ENCODE peak calls at places on chromosomes 3 and 15, in nine cellular contexts. One of them, this sample, is unnamed.

GRCh38 chr3:33385423-33385822 is 54.8 kb downstream of the UBP1 start:
- DNase-seq in body of pancreas: no peak
- DNase-seq in stomach: no peak
- DNase-seq in heart left ventricle: no peak
- DNase-seq in IMR-90: peak
- DNase-seq in sigmoid colon: no peak
- DNase-seq in uterus: no peak
- DNase-seq in H54: no peak
- DNase-seq in prostate gland: no peak
- DNase-seq in this sample: peak

GRCh38 chr15:42031211-42031915 is 10.5 kb upstream of the PLA2G4E start:
- DNase-seq in body of pancreas: no peak
- DNase-seq in stomach: no peak
- DNase-seq in heart left ventricle: no peak
- DNase-seq in IMR-90: no peak
- DNase-seq in sigmoid colon: no peak
- DNase-seq in uterus: no peak
- DNase-seq in H54: no peak
- DNase-seq in prostate gland: peak
- DNase-seq in this sample: no peak

GRCh38 chr15:69973102-69973714 is 124.5 kb downstream of the TLE3 start:
- DNase-seq in body of pancreas: peak
- DNase-seq in stomach: no peak
- DNase-seq in heart left ventricle: no peak
- DNase-seq in IMR-90: peak
- DNase-seq in sigmoid colon: no peak
- DNase-seq in uterus: no peak
- DNase-seq in H54: no peak
- DNase-seq in prostate gland: no peak
- DNase-seq in this sample: peak

GRCh38 chr3:139629033-139629432 is 48.7 kb downstream of the NMNAT3 start:
- DNase-seq in body of pancreas: peak
- DNase-seq in stomach: no peak
- DNase-seq in heart left ventricle: no peak
- DNase-seq in IMR-90: peak
- DNase-seq in sigmoid colon: no peak
- DNase-seq in uterus: no peak
- DNase-seq in H54: peak
- DNase-seq in prostate gland: no peak
- DNase-seq in this sample: peak

GRCh38 chr3:194141415-194142155 is 5.6 kb downstream of the HES1 start:
- DNase-seq in body of pancreas: peak
- DNase-seq in stomach: peak
- DNase-seq in heart left ventricle: peak
- DNase-seq in IMR-90: peak
- DNase-seq in sigmoid colon: peak
- DNase-seq in uterus: peak
- DNase-seq in H54: peak
- DNase-seq in prostate gland: peak
- DNase-seq in this sample: peak

GRCh38 chr15:74866090-74866489 is 7.1 kb downstream of the SCAMP2 start:
- DNase-seq in body of pancreas: no peak
- DNase-seq in stomach: no peak
- DNase-seq in heart left ventricle: no peak
- DNase-seq in IMR-90: peak
- DNase-seq in sigmoid colon: no peak
- DNase-seq in uterus: no peak
- DNase-seq in H54: peak
- DNase-seq in prostate gland: no peak
- DNase-seq in this sample: no peak

GRCh38 chr3:124570232-124570631 is 160.0 kb upstream of the UMPS start:
- DNase-seq in body of pancreas: no peak
- DNase-seq in stomach: no peak
- DNase-seq in heart left ventricle: no peak
- DNase-seq in IMR-90: no peak
- DNase-seq in sigmoid colon: no peak
- DNase-seq in uterus: no peak
- DNase-seq in H54: no peak
- DNase-seq in prostate gland: no peak
- DNase-seq in this sample: no peak

GRCh38 chr3:27097171-27097570 is 272.0 kb downstream of the NEK10 start:
- DNase-seq in body of pancreas: no peak
- DNase-seq in stomach: no peak
- DNase-seq in heart left ventricle: no peak
- DNase-seq in IMR-90: no peak
- DNase-seq in sigmoid colon: no peak
- DNase-seq in uterus: no peak
- DNase-seq in H54: no peak
- DNase-seq in prostate gland: no peak
- DNase-seq in this sample: no peak

GRCh38 chr15:94523873-94524272 is 292.5 kb downstream of the MCTP2 start:
- DNase-seq in body of pancreas: no peak
- DNase-seq in stomach: no peak
- DNase-seq in heart left ventricle: no peak
- DNase-seq in IMR-90: no peak
- DNase-seq in sigmoid colon: no peak
- DNase-seq in uterus: no peak
- DNase-seq in H54: no peak
- DNase-seq in prostate gland: no peak
- DNase-seq in this sample: no peak

GRCh38 chr3:9168230-9168629 is 81.2 kb downstream of the SRGAP3 start:
- DNase-seq in body of pancreas: no peak
- DNase-seq in stomach: no peak
- DNase-seq in heart left ventricle: no peak
- DNase-seq in IMR-90: no peak
- DNase-seq in sigmoid colon: no peak
- DNase-seq in uterus: no peak
- DNase-seq in H54: no peak
- DNase-seq in prostate gland: no peak
- DNase-seq in this sample: no peak

GRCh38 chr3:141421639-141422319 is 53.5 kb downstream of the ZBTB38 start:
- DNase-seq in body of pancreas: no peak
- DNase-seq in stomach: no peak
- DNase-seq in heart left ventricle: no peak
- DNase-seq in IMR-90: peak
- DNase-seq in sigmoid colon: no peak
- DNase-seq in uterus: no peak
- DNase-seq in H54: no peak
- DNase-seq in prostate gland: no peak
- DNase-seq in this sample: no peak

GRCh38 chr3:111069974-111070751 is 1.5 kb upstream of the NECTIN3 start:
- DNase-seq in body of pancreas: peak
- DNase-seq in stomach: no peak
- DNase-seq in heart left ventricle: peak
- DNase-seq in IMR-90: peak
- DNase-seq in sigmoid colon: no peak
- DNase-seq in uterus: peak
- DNase-seq in H54: peak
- DNase-seq in prostate gland: peak
- DNase-seq in this sample: peak

GRCh38 chr3:56611364-56611763 is 54.4 kb downstream of the CCDC66 start:
- DNase-seq in body of pancreas: no peak
- DNase-seq in stomach: no peak
- DNase-seq in heart left ventricle: no peak
- DNase-seq in IMR-90: no peak
- DNase-seq in sigmoid colon: no peak
- DNase-seq in uterus: no peak
- DNase-seq in H54: no peak
- DNase-seq in prostate gland: no peak
- DNase-seq in this sample: no peak

GRCh38 chr3:4850928-4851265 is 128.3 kb upstream of the BHLHE40 start:
- DNase-seq in body of pancreas: no peak
- DNase-seq in stomach: no peak
- DNase-seq in heart left ventricle: no peak
- DNase-seq in IMR-90: no peak
- DNase-seq in sigmoid colon: no peak
- DNase-seq in uterus: no peak
- DNase-seq in H54: no peak
- DNase-seq in prostate gland: no peak
- DNase-seq in this sample: no peak

GRCh38 chr15:76799760-76800159 is 105.4 kb downstream of the SCAPER start:
- DNase-seq in body of pancreas: no peak
- DNase-seq in stomach: no peak
- DNase-seq in heart left ventricle: no peak
- DNase-seq in IMR-90: peak
- DNase-seq in sigmoid colon: no peak
- DNase-seq in uterus: no peak
- DNase-seq in H54: peak
- DNase-seq in prostate gland: no peak
- DNase-seq in this sample: no peak

GRCh38 chr3:16604887-16605602 is at the start of gene DAZL:
- DNase-seq in body of pancreas: no peak
- DNase-seq in stomach: no peak
- DNase-seq in heart left ventricle: no peak
- DNase-seq in IMR-90: no peak
- DNase-seq in sigmoid colon: no peak
- DNase-seq in uterus: no peak
- DNase-seq in H54: no peak
- DNase-seq in prostate gland: no peak
- DNase-seq in this sample: no peak

GRCh38 chr3:63976166-63976861 is 47.0 kb downstream of the PSMD6 start:
- DNase-seq in body of pancreas: no peak
- DNase-seq in stomach: no peak
- DNase-seq in heart left ventricle: no peak
- DNase-seq in IMR-90: peak
- DNase-seq in sigmoid colon: no peak
- DNase-seq in uterus: no peak
- DNase-seq in H54: peak
- DNase-seq in prostate gland: no peak
- DNase-seq in this sample: no peak

GRCh38 chr15:22838292-22839042 is at the start of gene NIPA2:
- DNase-seq in body of pancreas: peak
- DNase-seq in stomach: peak
- DNase-seq in heart left ventricle: peak
- DNase-seq in IMR-90: peak
- DNase-seq in sigmoid colon: peak
- DNase-seq in uterus: peak
- DNase-seq in H54: peak
- DNase-seq in prostate gland: peak
- DNase-seq in this sample: peak
- TF ChIP-seq POLR2A in body of pancreas: peak
- TF ChIP-seq POLR2A in stomach: peak
- TF ChIP-seq POLR2A in heart left ventricle: peak
- TF ChIP-seq POLR2A in IMR-90: peak
- TF ChIP-seq POLR2A in sigmoid colon: peak
- TF ChIP-seq POLR2A in uterus: peak
- TF ChIP-seq POLR2A in H54: peak
- TF ChIP-seq POLR2A in prostate gland: peak
- TF ChIP-seq POLR2A in this sample: peak

GRCh38 chr3:183980408-183980807 is 37.3 kb downstream of the ABCC5 start:
- DNase-seq in body of pancreas: peak
- DNase-seq in stomach: no peak
- DNase-seq in heart left ventricle: no peak
- DNase-seq in IMR-90: no peak
- DNase-seq in sigmoid colon: no peak
- DNase-seq in uterus: no peak
- DNase-seq in H54: no peak
- DNase-seq in prostate gland: peak
- DNase-seq in this sample: no peak
- TF ChIP-seq POLR2A in body of pancreas: no peak
- TF ChIP-seq POLR2A in stomach: no peak
- TF ChIP-seq POLR2A in heart left ventricle: no peak
- TF ChIP-seq POLR2A in IMR-90: no peak
- TF ChIP-seq POLR2A in sigmoid colon: no peak
- TF ChIP-seq POLR2A in uterus: no peak
- TF ChIP-seq POLR2A in H54: no peak
- TF ChIP-seq POLR2A in prostate gland: no peak
- TF ChIP-seq POLR2A in this sample: no peak

DNA sequence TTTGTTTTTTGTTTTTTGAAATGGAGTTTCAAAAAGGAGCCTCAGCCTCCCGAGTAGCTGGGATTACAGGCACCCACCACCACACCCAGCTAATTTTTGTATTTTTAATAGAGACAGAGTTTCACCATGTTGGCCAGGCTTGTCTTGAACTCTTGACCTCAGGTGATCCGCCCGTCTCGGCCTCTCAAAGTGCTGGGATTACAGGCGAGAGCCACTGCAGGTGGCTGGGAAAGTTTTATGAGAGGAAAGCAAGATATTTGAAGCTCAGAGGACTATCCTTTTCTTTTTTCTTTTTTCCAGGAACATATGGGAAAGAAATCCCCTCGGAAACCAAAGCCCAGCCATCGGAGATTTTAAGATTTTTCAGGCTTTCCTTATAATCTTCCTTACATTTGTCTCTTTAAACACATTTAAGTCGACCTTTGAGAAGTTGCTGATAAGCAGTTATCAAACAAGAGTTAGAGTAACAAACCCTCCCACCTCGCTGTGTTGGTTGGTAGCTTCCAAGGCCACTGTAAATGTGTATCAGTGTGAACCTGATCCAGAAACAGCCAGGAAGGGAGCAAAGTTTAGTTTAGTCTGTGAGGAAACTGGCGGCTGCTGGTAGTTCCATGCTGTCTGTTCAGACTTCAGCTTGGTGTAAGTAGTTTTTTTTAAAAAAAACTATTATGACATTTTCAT is 34.5 kb upstream of the MAP3K13 start:
- DNase-seq in body of pancreas: peak
- DNase-seq in stomach: peak
- DNase-seq in heart left ventricle: no peak
- DNase-seq in IMR-90: no peak
- DNase-seq in sigmoid colon: no peak
- DNase-seq in uterus: no peak
- DNase-seq in H54: no peak
- DNase-seq in prostate gland: no peak
- DNase-seq in this sample: no peak
- TF ChIP-seq POLR2A in body of pancreas: peak
- TF ChIP-seq POLR2A in stomach: peak
- TF ChIP-seq POLR2A in heart left ventricle: no peak
- TF ChIP-seq POLR2A in IMR-90: no peak
- TF ChIP-seq POLR2A in sigmoid colon: no peak
- TF ChIP-seq POLR2A in uterus: no peak
- TF ChIP-seq POLR2A in H54: no peak
- TF ChIP-seq POLR2A in prostate gland: no peak
- TF ChIP-seq POLR2A in this sample: no peak

DNA sequence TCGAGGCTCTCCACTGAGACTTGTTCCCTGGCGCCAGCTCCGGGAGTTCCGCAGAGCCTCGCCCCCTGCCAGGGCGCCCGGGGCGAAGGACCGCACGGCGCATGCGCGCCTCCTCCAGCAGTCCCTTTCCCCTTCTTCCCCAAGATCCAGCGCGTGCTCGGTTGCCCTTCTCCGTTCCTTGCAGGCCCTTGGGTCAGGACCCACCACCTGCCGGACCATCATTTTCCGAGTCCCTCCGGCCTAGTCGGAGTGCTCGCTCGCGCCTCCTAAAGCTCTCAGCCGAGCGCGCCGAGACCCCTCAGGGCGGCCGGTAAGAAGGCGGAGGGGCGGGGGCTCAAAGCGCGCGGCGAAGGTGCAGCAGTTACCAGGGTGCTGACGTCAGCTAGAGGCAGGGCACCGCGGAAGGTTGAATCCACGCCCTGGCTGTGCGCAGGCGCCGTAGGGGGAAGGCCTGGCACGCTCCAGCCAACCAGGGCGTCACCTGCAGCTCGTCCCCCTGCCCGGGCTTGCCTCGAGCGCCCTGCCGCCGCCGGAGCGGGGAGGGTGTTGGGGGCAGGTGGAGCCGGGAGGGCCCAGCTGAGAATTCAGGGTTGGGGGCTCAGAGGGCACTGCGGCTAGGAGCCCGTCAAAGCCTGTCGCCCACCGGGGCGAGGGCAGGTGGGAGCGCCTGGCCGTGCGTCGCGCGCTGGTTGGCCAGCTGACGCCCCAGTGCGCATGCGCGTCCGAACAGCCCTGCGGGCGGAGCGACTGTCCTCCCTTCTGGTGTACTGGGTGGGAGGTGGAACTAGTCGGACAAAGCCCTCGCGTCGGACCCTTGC is at the start of gene TCAIM:
- DNase-seq in body of pancreas: peak
- DNase-seq in stomach: peak
- DNase-seq in heart left ventricle: peak
- DNase-seq in IMR-90: peak
- DNase-seq in sigmoid colon: peak
- DNase-seq in uterus: peak
- DNase-seq in H54: peak
- DNase-seq in prostate gland: peak
- DNase-seq in this sample: peak
- TF ChIP-seq POLR2A in body of pancreas: peak
- TF ChIP-seq POLR2A in stomach: peak
- TF ChIP-seq POLR2A in heart left ventricle: peak
- TF ChIP-seq POLR2A in IMR-90: peak
- TF ChIP-seq POLR2A in sigmoid colon: peak
- TF ChIP-seq POLR2A in uterus: peak
- TF ChIP-seq POLR2A in H54: peak
- TF ChIP-seq POLR2A in prostate gland: peak
- TF ChIP-seq POLR2A in this sample: peak

This sample was measured in erythroblast.